ENCODE peak calls at places on chromosome 10, in eight cellular contexts. One of them, this sample, is unnamed.

GRCh38 chr10:6564367-6564766 is 15.7 kb downstream of the PRKCQ start:
- DNase-seq in heart right ventricle: no peak
- DNase-seq in aorta: no peak
- DNase-seq in GM10248: no peak
- DNase-seq in substantia nigra: no peak
- DNase-seq in SK-MEL-5: no peak
- DNase-seq in GM20000: no peak
- DNase-seq in tibial nerve: no peak
- DNase-seq in this sample: no peak

GRCh38 chr10:124894569-124895215 is 47.2 kb upstream of the ZRANB1 start:
- DNase-seq in SK-MEL-5: no peak
- DNase-seq in GM10248: no peak
- DNase-seq in aorta: peak; percentile 28
- DNase-seq in substantia nigra: no peak
- DNase-seq in heart right ventricle: no peak
- DNase-seq in GM20000: no peak
- DNase-seq in tibial nerve: no peak
- DNase-seq in this sample: no peak

GRCh38 chr10:13503745-13504463 is 24.9 kb downstream of the BEND7 start:
- DNase-seq in tibial nerve: no peak
- DNase-seq in heart right ventricle: no peak
- DNase-seq in SK-MEL-5: no peak
- DNase-seq in GM20000: no peak
- DNase-seq in substantia nigra: no peak
- DNase-seq in aorta: no peak
- DNase-seq in GM10248: no peak
- DNase-seq in this sample: no peak

GRCh38 chr10:116742367-116743265 is at the start of gene HSPA12A:
- DNase-seq in substantia nigra: peak; percentile 56
- DNase-seq in GM10248: peak; percentile 88
- DNase-seq in heart right ventricle: peak; percentile 82
- DNase-seq in SK-MEL-5: peak; percentile 60
- DNase-seq in GM20000: peak; percentile 93
- DNase-seq in tibial nerve: peak; percentile 64
- DNase-seq in aorta: peak; percentile 94
- DNase-seq in this sample: peak; percentile 27

GRCh38 chr10:119208553-119208940 is 1.2 kb downstream of the GRK5 start:
- DNase-seq in GM20000: peak; percentile 25
- DNase-seq in GM10248: no peak
- DNase-seq in tibial nerve: no peak
- DNase-seq in heart right ventricle: no peak
- DNase-seq in aorta: no peak
- DNase-seq in SK-MEL-5: no peak
- DNase-seq in substantia nigra: no peak
- DNase-seq in this sample: no peak

GRCh38 chr10:8183241-8183704 is 128.8 kb downstream of the GATA3 start:
- DNase-seq in SK-MEL-5: no peak
- DNase-seq in GM10248: no peak
- DNase-seq in substantia nigra: no peak
- DNase-seq in tibial nerve: no peak
- DNase-seq in heart right ventricle: no peak
- DNase-seq in GM20000: no peak
- DNase-seq in aorta: no peak
- DNase-seq in this sample: no peak

GRCh38 chr10:121527690-121528089 is 70.6 kb downstream of the FGFR2 start:
- DNase-seq in GM10248: no peak
- DNase-seq in SK-MEL-5: no peak
- DNase-seq in aorta: no peak
- DNase-seq in tibial nerve: no peak
- DNase-seq in GM20000: no peak
- DNase-seq in heart right ventricle: no peak
- DNase-seq in substantia nigra: no peak
- DNase-seq in this sample: no peak

GRCh38 chr10:4670737-4671136 is 155.3 kb upstream of the AKR1E2 start:
- DNase-seq in heart right ventricle: no peak
- DNase-seq in GM20000: no peak
- DNase-seq in tibial nerve: no peak
- DNase-seq in SK-MEL-5: no peak
- DNase-seq in GM10248: no peak
- DNase-seq in aorta: no peak
- DNase-seq in substantia nigra: no peak
- DNase-seq in this sample: no peak

GRCh38 chr10:28036587-28036986 is 37.7 kb upstream of the ODAD2 start:
- DNase-seq in GM10248: no peak
- DNase-seq in SK-MEL-5: no peak
- DNase-seq in GM20000: no peak
- DNase-seq in heart right ventricle: no peak
- DNase-seq in tibial nerve: no peak
- DNase-seq in substantia nigra: no peak
- DNase-seq in aorta: no peak
- DNase-seq in this sample: no peak

GRCh38 chr10:96369890-96370574 is 11.2 kb upstream of the OPALIN start:
- DNase-seq in heart right ventricle: no peak
- DNase-seq in GM10248: no peak
- DNase-seq in tibial nerve: no peak
- DNase-seq in aorta: no peak
- DNase-seq in GM20000: no peak
- DNase-seq in SK-MEL-5: no peak
- DNase-seq in substantia nigra: no peak
- DNase-seq in this sample: no peak

GRCh38 chr10:62637249-62638061 is 167.1 kb upstream of the ADO start:
- DNase-seq in heart right ventricle: no peak
- DNase-seq in GM10248: peak; percentile 26
- DNase-seq in SK-MEL-5: peak; percentile 43
- DNase-seq in substantia nigra: no peak
- DNase-seq in GM20000: peak; percentile 39
- DNase-seq in aorta: no peak
- DNase-seq in tibial nerve: no peak
- DNase-seq in this sample: no peak

GRCh38 chr10:132532784-132533560 is 4.6 kb upstream of the INPP5A start:
- DNase-seq in GM10248: no peak
- DNase-seq in SK-MEL-5: no peak
- DNase-seq in GM20000: no peak
- DNase-seq in heart right ventricle: no peak
- DNase-seq in substantia nigra: no peak
- DNase-seq in tibial nerve: no peak
- DNase-seq in aorta: peak; percentile 23
- DNase-seq in this sample: no peak